ENCODE peak calls at places on chromosomes 12 and 14, in four cellular contexts. O is AG04450, R is SK-N-SH, M is body of pancreas. V is an unnamed sample.

GRCh38 chr14:75369506-75369905 is 58.3 kb upstream of the JDP2 start:
- DNase-seq in O (no peak), R (no peak), M (no peak), V (no peak)

GRCh38 chr14:68888025-68888850 is 90.9 kb downstream of the ACTN1 start:
- DNase-seq in O (no peak), R (no peak), M (peak), V (no peak)

GRCh38 chr14:58638231-58639205 is 756 bp downstream of the DACT1 start:
- DNase-seq in O (no peak), R (peak), M (peak), V (no peak)

GRCh38 chr12:129762436-129762835 is 141.4 kb downstream of the TMEM132D start:
- DNase-seq in O (no peak), R (no peak), M (no peak), V (no peak)

GRCh38 chr14:55245657-55246268 is 25.5 kb upstream of the FBXO34 start:
- DNase-seq in O (no peak), R (no peak), M (peak), V (no peak)

GRCh38 chr14:99282261-99283050 is 10.5 kb upstream of the BCL11B start:
- DNase-seq in O (no peak), R (no peak), M (no peak), V (no peak)

GRCh38 chr12:106767954-106768501 is 6.5 kb upstream of the RIC8B start:
- DNase-seq in O (no peak), R (no peak), M (peak), V (no peak)

GRCh38 chr12:52296572-52297215 is 5.4 kb upstream of the KRT81 start:
- DNase-seq in O (no peak), R (no peak), M (no peak), V (no peak)

GRCh38 chr14:60510254-60510975 is 1.5 kb downstream of the SIX6 start:
- DNase-seq in O (no peak), R (no peak), M (no peak), V (no peak)

GRCh38 chr12:42692749-42693148 is 103.2 kb upstream of the PRICKLE1 start:
- DNase-seq in O (no peak), R (no peak), M (no peak), V (no peak)

GRCh38 chr12:68612675-68613074 is 2.0 kb downstream of the RAP1B start:
- DNase-seq in O (no peak), R (no peak), M (no peak), V (no peak)

GRCh38 chr12:130916251-130916911 is 37.3 kb upstream of the ADGRD1 start:
- DNase-seq in O (no peak), R (peak), M (peak), V (peak)

GRCh38 chr14:96459851-96460250 is 42.3 kb upstream of the PAPOLA start:
- DNase-seq in O (no peak), R (no peak), M (no peak), V (no peak)

GRCh38 chr12:7450667-7451066 is 6.7 kb upstream of the CD163L1 start:
- DNase-seq in O (no peak), R (no peak), M (no peak), V (no peak)

GRCh38 chr14:91371011-91371989 is 46.3 kb downstream of the CCDC88C start:
- DNase-seq in O (no peak), R (no peak), M (no peak), V (no peak)

GRCh38 chr12:68092976-68093375 is 66.6 kb downstream of the IFNG start:
- DNase-seq in O (no peak), R (no peak), M (no peak), V (no peak)

GRCh38 chr12:41653386-41654110 is 465.4 kb downstream of the PDZRN4 start:
- DNase-seq in O (no peak), R (no peak), M (no peak), V (no peak)

GRCh38 chr12:32181498-32182175 is 75.0 kb downstream of the BICD1 start:
- DNase-seq in O (no peak), R (peak), M (no peak), V (no peak)

GRCh38 chr12:89873745-89874144 is 165.1 kb upstream of the ATP2B1 start:
- DNase-seq in O (no peak), R (no peak), M (no peak), V (no peak)

GRCh38 chr12:7018350-7019042 is at the start of gene LPCAT3:
- DNase-seq in O (peak), R (peak), M (peak), V (peak)

GRCh38 chr12:123519151-123520001 is 14.1 kb downstream of the RILPL1 start:
- DNase-seq in O (no peak), R (no peak), M (peak), V (no peak)

GRCh38 chr12:95574030-95574429 is 22.8 kb upstream of the USP44 start:
- DNase-seq in O (no peak), R (no peak), M (no peak), V (no peak)

GRCh38 chr12:74317078-74317581 is 220.5 kb upstream of the ATXN7L3B start:
- DNase-seq in O (no peak), R (no peak), M (peak), V (peak)

GRCh38 chr14:94677747-94678146 is 65.6 kb downstream of the SERPINA3 start:
- DNase-seq in O (no peak), R (no peak), M (no peak), V (no peak)

GRCh38 chr12:5232826-5233500 is 189.3 kb downstream of the KCNA5 start:
- DNase-seq in O (no peak), R (no peak), M (no peak), V (no peak)

GRCh38 chr14:91613459-91614145 is 103.5 kb upstream of the PPP4R3A start:
- DNase-seq in O (no peak), R (no peak), M (no peak), V (no peak)

GRCh38 chr12:122880668-122881067 is 15.3 kb downstream of the VPS37B start:
- DNase-seq in O (no peak), R (peak), M (no peak), V (no peak)

GRCh38 chr12:96015672-96016071 is 19.5 kb upstream of the HAL start:
- DNase-seq in O (no peak), R (no peak), M (no peak), V (no peak)

GRCh38 chr14:99819514-99819913 is 26.3 kb downstream of the EML1 start:
- DNase-seq in O (no peak), R (no peak), M (no peak), V (no peak)

DNA sequence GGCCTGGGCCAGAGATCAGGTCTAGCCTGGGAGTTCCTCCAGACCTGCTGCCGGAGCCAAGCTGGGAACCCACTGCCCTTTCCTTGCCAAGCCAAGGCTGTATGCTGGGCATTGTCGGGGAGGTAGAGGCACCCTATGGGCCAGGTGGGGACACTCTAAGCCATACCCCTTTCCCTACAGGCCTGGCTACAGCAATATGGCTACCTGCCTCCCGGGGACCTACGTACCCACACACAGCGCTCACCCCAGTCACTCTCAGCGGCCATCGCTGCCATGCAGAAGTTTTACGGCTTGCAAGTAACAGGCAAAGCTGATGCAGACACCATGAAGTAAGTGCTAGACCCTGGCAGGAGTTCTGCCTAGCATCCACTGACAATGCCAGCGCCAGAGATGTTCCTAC is 4.9 kb downstream of the MMP14 start:
- DNase-seq in O (no peak), R (no peak), M (peak), V (no peak)
- H3K27ac ChIP-seq in O (peak), R (no peak), M (no peak), V (peak)

GRCh38 chr14:52068741-52069616 is at the start of gene NID2:
- DNase-seq in O (peak), R (peak), M (peak), V (peak)
- TF ChIP-seq CTCF in O (peak), R (peak), M (no peak), V (no peak)

GRCh38 chr12:80778005-80778541 is 61.4 kb downstream of the MYF5 start:
- DNase-seq in O (peak), R (peak), M (peak), V (peak)

GRCh38 chr12:80776706-80777105 is 60.0 kb downstream of the MYF5 start:
- DNase-seq in O (no peak), R (no peak), M (no peak), V (no peak)

GRCh38 chr12:80780746-80781145 is 64.0 kb downstream of the MYF5 start:
- DNase-seq in O (no peak), R (no peak), M (no peak), V (no peak)

GRCh38 chr12:80777587-80777986 is 60.9 kb downstream of the MYF5 start:
- DNase-seq in O (no peak), R (no peak), M (no peak), V (no peak)

GRCh38 chr12:80781313-80781712 is 64.6 kb downstream of the MYF5 start:
- DNase-seq in O (no peak), R (no peak), M (no peak), V (no peak)
- H3K27ac ChIP-seq in O (no peak), R (no peak), M (no peak), V (no peak)

GRCh38 chr14:24794906-24795305 is 160.9 kb upstream of the GZMB start:
- DNase-seq in O (no peak), R (no peak), M (no peak), V (no peak)
- TF ChIP-seq CTCF in O (no peak), R (no peak), M (no peak), V (no peak)

DNA sequence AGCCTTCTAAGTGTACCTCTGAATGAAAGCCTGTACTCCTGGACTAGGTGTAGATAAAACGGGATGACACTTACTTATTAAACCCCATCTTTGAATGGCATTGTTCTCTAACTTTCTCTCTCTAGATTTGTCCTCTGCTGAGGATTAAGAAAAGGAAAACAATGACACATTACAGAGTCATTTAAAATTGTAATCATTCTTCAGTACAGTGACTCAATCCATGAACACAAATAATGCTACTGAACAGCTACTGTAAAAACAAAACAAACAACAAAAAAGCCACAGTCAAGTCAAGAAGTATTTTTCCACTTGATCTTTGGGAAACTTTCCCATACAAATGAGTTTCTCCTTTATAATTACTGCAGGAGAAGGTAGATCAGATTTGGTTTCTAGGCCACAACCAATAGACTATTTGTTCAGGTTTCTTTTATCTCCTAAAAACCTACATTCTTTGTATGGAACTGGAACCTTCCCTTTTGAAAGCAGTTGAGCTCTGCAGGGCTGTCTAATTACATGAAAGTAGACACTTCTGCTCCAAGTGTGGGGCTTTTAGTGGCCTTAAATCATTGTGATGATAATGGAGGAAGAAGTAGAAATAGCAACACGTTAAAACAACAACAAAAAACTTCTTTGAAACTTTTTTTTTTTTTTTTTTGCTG is 219.1 kb downstream of the ESR2 start:
- DNase-seq in O (no peak), R (no peak), M (no peak), V (no peak)
- H3K27ac ChIP-seq in O (no peak), R (no peak), M (no peak), V (no peak)

GRCh38 chr14:92792885-92793284 is 1.2 kb upstream of the GOLGA5 start:
- DNase-seq in O (no peak), R (no peak), M (no peak), V (no peak)

GRCh38 chr14:92794547-92794941 is 439 bp downstream of the GOLGA5 start:
- DNase-seq in O (no peak), R (peak), M (no peak), V (no peak)

GRCh38 chr14:92794961-92795360 is 856 bp downstream of the GOLGA5 start:
- DNase-seq in O (no peak), R (no peak), M (no peak), V (no peak)

GRCh38 chr14:92797935-92798653 is 4.0 kb downstream of the GOLGA5 start:
- DNase-seq in O (no peak), R (no peak), M (no peak), V (no peak)

DNA sequence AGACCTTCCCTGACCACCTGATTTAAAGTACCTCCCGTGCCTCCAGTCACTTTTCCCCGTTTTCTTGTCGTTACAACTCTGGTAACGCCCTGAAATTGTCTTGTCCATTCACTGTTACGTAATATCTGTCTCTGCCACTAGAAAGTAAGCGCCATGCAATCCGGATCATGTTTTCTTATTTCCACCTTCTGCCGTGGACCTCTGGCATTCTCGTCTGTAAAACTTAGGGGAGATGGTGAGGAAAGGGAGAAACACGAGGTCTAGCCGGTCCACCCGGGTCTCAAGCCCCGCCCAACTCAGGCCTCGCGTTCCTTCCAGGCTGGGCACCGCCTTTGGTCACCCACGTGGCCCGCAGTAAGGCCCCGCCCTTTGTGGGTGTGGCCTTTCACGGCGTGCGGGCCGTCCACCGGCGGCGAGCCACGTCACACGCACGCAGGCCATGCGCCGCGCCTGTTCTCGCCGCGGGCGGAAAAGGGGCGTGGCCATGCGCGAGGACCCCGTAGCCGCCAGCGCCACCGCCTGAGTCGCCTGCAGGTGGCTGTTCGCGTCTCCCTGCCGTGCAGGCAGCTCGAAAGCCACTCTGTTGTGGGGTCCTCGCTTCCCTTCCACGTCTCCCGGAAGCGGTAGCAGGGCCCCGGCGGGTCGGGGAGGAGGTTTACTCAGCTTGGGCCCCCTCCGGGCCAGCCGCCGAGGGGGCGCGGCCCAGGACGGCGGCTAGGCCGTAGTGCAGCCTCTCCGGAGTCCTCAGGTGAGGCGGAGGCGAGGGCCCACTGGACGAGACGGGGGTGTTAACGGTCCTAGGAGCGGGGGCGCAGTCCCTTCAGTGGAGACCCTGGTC is at the start of gene GOLGA5:
- DNase-seq in O (peak), R (peak), M (peak), V (peak)
- TF ChIP-seq CTCF in O (no peak), R (no peak), M (no peak), V (peak)

DNA sequence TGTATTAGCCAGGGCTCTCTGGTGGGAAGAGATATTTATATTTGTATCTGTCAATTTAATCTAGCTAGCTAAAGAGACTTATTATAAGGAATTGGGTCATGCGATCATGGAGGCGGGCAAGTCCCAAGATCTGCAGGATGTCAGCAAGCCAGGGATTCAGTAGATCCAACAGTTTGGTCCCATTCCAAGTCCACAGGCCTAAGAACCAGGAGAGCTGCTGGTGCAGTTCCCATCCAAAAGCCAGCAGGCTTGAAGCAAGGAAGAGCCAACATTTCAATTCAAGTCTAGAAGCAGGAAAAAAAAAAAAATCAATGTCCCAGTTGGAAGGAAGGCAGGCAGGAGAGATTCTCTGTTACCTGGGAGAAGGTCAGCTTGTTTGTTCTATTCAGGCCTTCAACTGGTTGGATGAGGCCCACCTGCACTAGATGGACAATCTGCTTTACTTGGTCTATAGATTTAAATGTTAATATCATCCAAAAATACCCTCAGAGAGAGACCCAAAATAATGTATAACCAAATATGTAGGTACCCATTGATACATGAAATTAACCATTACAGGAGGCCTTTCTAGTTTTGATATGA is 60.7 kb upstream of the BCAT1 start:
- DNase-seq in O (no peak), R (no peak), M (no peak), V (no peak)
- H3K27ac ChIP-seq in O (no peak), R (no peak), M (no peak), V (no peak)

GRCh38 chr14:32826404-32827082 is 112.1 kb upstream of the NPAS3 start:
- DNase-seq in O (no peak), R (peak), M (no peak), V (no peak)
- TF ChIP-seq CTCF in O (peak), R (peak), M (no peak), V (no peak)

GRCh38 chr14:34368971-34369665 is 92.9 kb downstream of the SPTSSA start:
- DNase-seq in O (no peak), R (no peak), M (no peak), V (no peak)
- H3K27ac ChIP-seq in O (peak), R (no peak), M (no peak), V (no peak)

DNA sequence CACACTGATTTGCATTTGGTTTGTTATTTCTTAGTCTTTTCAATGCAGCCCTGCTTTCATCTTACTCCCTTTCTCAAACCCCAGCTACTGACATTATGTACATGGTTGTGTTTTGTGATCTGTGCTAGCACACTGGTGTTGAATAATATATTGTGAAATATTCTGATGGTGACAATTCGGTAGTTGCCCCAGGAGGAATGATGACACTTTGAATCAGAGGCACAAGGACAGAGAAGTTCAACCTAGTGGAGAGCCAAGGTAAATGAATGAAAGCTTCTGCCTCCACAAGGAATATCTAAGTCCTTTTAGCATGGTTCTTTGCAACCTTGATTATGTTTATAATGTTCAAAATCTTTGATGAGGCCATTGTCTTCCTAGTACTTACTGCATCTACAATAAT is 159.9 kb downstream of the PDE3A start:
- DNase-seq in O (no peak), R (no peak), M (no peak), V (no peak)
- TF ChIP-seq CTCF in O (no peak), R (no peak), M (no peak), V (no peak)

V was measured in tibial nerve.